ENCODE peak calls at places on chromosome 11, in four cellular contexts. One of them, this sample, is unnamed.

GRCh38 chr11:62315416-62315815 is 16.5 kb upstream of the SCGB1D4 start:
- DNase-seq in thoracic aorta: no peak
- DNase-seq in transverse colon: no peak
- DNase-seq in right cardiac atrium: no peak
- DNase-seq in this sample: no peak

GRCh38 chr11:82577246-82577645 is 156.4 kb downstream of the FAM181B start:
- DNase-seq in thoracic aorta: no peak
- DNase-seq in transverse colon: no peak
- DNase-seq in right cardiac atrium: no peak
- DNase-seq in this sample: no peak

GRCh38 chr11:47672283-47672730 is 29.9 kb upstream of the MTCH2 start:
- DNase-seq in thoracic aorta: no peak
- DNase-seq in transverse colon: no peak
- DNase-seq in right cardiac atrium: no peak
- DNase-seq in this sample: no peak

GRCh38 chr11:1351278-1351937 is 38.3 kb upstream of the BRSK2 start:
- DNase-seq in thoracic aorta: no peak
- DNase-seq in transverse colon: no peak
- DNase-seq in right cardiac atrium: no peak
- DNase-seq in this sample: no peak

GRCh38 chr11:8758619-8759169 is 76.1 kb downstream of the RPL27A start:
- DNase-seq in thoracic aorta: no peak
- DNase-seq in transverse colon: no peak
- DNase-seq in right cardiac atrium: no peak
- DNase-seq in this sample: no peak

GRCh38 chr11:71200172-71200716 is 52.1 kb downstream of the SHANK2 start:
- DNase-seq in thoracic aorta: no peak
- DNase-seq in transverse colon: no peak
- DNase-seq in right cardiac atrium: no peak
- DNase-seq in this sample: no peak

GRCh38 chr11:66604161-66604560 is 11.2 kb downstream of the CCS start:
- DNase-seq in thoracic aorta: no peak
- DNase-seq in transverse colon: no peak
- DNase-seq in right cardiac atrium: no peak
- DNase-seq in this sample: no peak

GRCh38 chr11:76216536-76217326 is 10.4 kb upstream of the WNT11 start:
- DNase-seq in thoracic aorta: no peak
- DNase-seq in transverse colon: no peak
- DNase-seq in right cardiac atrium: peak; percentile 37
- DNase-seq in this sample: no peak

GRCh38 chr11:126304457-126305072 is 705 bp downstream of the DCPS start:
- DNase-seq in thoracic aorta: no peak
- DNase-seq in transverse colon: no peak
- DNase-seq in right cardiac atrium: no peak
- DNase-seq in this sample: no peak

GRCh38 chr11:63614136-63614664 is at the start of gene PLAAT3:
- DNase-seq in thoracic aorta: peak; percentile 40
- DNase-seq in transverse colon: peak; percentile 78
- DNase-seq in right cardiac atrium: peak; percentile 95
- DNase-seq in this sample: no peak

GRCh38 chr11:116932182-116932581 is 94.8 kb upstream of the APOA1 start:
- DNase-seq in thoracic aorta: no peak
- DNase-seq in transverse colon: no peak
- DNase-seq in right cardiac atrium: no peak
- DNase-seq in this sample: no peak

GRCh38 chr11:72224587-72225410 is at the start of gene INPPL1:
- DNase-seq in thoracic aorta: no peak
- DNase-seq in transverse colon: peak; percentile 64
- DNase-seq in right cardiac atrium: peak; percentile 86
- DNase-seq in this sample: no peak

GRCh38 chr11:112285918-112286317 is 25.3 kb upstream of the PLET1 start:
- DNase-seq in thoracic aorta: no peak
- DNase-seq in transverse colon: no peak
- DNase-seq in right cardiac atrium: no peak
- DNase-seq in this sample: no peak

GRCh38 chr11:70225629-70226582 is 22.8 kb downstream of the FADD start:
- DNase-seq in thoracic aorta: no peak
- DNase-seq in transverse colon: peak; percentile 94
- DNase-seq in right cardiac atrium: peak; percentile 58
- DNase-seq in this sample: no peak

GRCh38 chr11:126969865-126970479 is 30.6 kb downstream of the KIRREL3 start:
- DNase-seq in thoracic aorta: no peak
- DNase-seq in transverse colon: no peak
- DNase-seq in right cardiac atrium: no peak
- DNase-seq in this sample: no peak

GRCh38 chr11:67252831-67253239 is 13.4 kb upstream of the GRK2 start:
- DNase-seq in thoracic aorta: no peak
- DNase-seq in transverse colon: no peak
- DNase-seq in right cardiac atrium: peak; percentile 69
- DNase-seq in this sample: no peak

GRCh38 chr11:34184505-34185015 is 79.1 kb downstream of the NAT10 start:
- DNase-seq in thoracic aorta: no peak
- DNase-seq in transverse colon: no peak
- DNase-seq in right cardiac atrium: no peak
- DNase-seq in this sample: no peak

GRCh38 chr11:34183840-34184358 is 78.5 kb downstream of the NAT10 start:
- DNase-seq in thoracic aorta: no peak
- DNase-seq in transverse colon: no peak
- DNase-seq in right cardiac atrium: no peak
- DNase-seq in this sample: no peak

GRCh38 chr11:34189191-34189590 is 83.8 kb downstream of the NAT10 start:
- DNase-seq in thoracic aorta: no peak
- DNase-seq in transverse colon: no peak
- DNase-seq in right cardiac atrium: no peak
- DNase-seq in this sample: no peak

GRCh38 chr11:34188181-34188580 is 82.8 kb downstream of the NAT10 start:
- DNase-seq in thoracic aorta: no peak
- DNase-seq in transverse colon: no peak
- DNase-seq in right cardiac atrium: no peak
- DNase-seq in this sample: no peak

GRCh38 chr11:34185926-34186841 is 80.8 kb downstream of the NAT10 start:
- DNase-seq in thoracic aorta: no peak
- DNase-seq in transverse colon: no peak
- DNase-seq in right cardiac atrium: no peak
- DNase-seq in this sample: no peak
- H3K27ac ChIP-seq in thoracic aorta: no peak overlapping the region
- H3K27ac ChIP-seq in transverse colon: no peak overlapping the region
- H3K27ac ChIP-seq in right cardiac atrium: no peak overlapping the region
- H3K27ac ChIP-seq in this sample: no peak overlapping the region

GRCh38 chr11:36408476-36409136 is 101.5 kb downstream of the TRAF6 start:
- DNase-seq in thoracic aorta: no peak
- DNase-seq in transverse colon: no peak
- DNase-seq in right cardiac atrium: peak; percentile 60
- DNase-seq in this sample: no peak
- H3K4me3 ChIP-seq in thoracic aorta: no peak overlapping the region
- H3K4me3 ChIP-seq in transverse colon: no peak overlapping the region
- H3K4me3 ChIP-seq in right cardiac atrium: no peak overlapping the region
- H3K4me3 ChIP-seq in this sample: no peak overlapping the region

GRCh38 chr11:34897171-34897870 is 18.9 kb downstream of the APIP start:
- DNase-seq in thoracic aorta: no peak
- DNase-seq in transverse colon: no peak
- DNase-seq in right cardiac atrium: no peak
- DNase-seq in this sample: no peak
- H3K9me3 ChIP-seq in thoracic aorta: peaks cover 21% of the 10 kb centered on the region
- H3K9me3 ChIP-seq in transverse colon: peaks cover 38% of the 10 kb centered on the region
- H3K9me3 ChIP-seq in right cardiac atrium: peaks cover 2% of the 10 kb centered on the region
- H3K9me3 ChIP-seq in this sample: peaks cover 35% of the 10 kb centered on the region

GRCh38 chr11:33864479-33864878 is 27.4 kb downstream of the LMO2 start:
- DNase-seq in thoracic aorta: no peak
- DNase-seq in transverse colon: no peak
- DNase-seq in right cardiac atrium: peak; percentile 49
- DNase-seq in this sample: no peak
- H3K27ac ChIP-seq in thoracic aorta: no peak overlapping the region
- H3K27ac ChIP-seq in transverse colon: no peak overlapping the region
- H3K27ac ChIP-seq in right cardiac atrium: no peak overlapping the region
- H3K27ac ChIP-seq in this sample: no peak overlapping the region

GRCh38 chr11:46588915-46589314 is 4.9 kb downstream of the AMBRA1 start:
- DNase-seq in thoracic aorta: no peak
- DNase-seq in transverse colon: no peak
- DNase-seq in right cardiac atrium: no peak
- DNase-seq in this sample: no peak

GRCh38 chr11:46588131-46588530 is 5.7 kb downstream of the AMBRA1 start:
- DNase-seq in thoracic aorta: no peak
- DNase-seq in transverse colon: no peak
- DNase-seq in right cardiac atrium: no peak
- DNase-seq in this sample: peak; percentile 29

GRCh38 chr11:46593550-46594382 is at the start of gene AMBRA1:
- DNase-seq in thoracic aorta: peak; percentile 48
- DNase-seq in transverse colon: peak; percentile 91
- DNase-seq in right cardiac atrium: peak; percentile 93
- DNase-seq in this sample: peak; percentile 81

GRCh38 chr11:46594383-46594718 is 528 bp upstream of the AMBRA1 start:
- DNase-seq in thoracic aorta: no peak
- DNase-seq in transverse colon: no peak
- DNase-seq in right cardiac atrium: no peak
- DNase-seq in this sample: no peak

DNA sequence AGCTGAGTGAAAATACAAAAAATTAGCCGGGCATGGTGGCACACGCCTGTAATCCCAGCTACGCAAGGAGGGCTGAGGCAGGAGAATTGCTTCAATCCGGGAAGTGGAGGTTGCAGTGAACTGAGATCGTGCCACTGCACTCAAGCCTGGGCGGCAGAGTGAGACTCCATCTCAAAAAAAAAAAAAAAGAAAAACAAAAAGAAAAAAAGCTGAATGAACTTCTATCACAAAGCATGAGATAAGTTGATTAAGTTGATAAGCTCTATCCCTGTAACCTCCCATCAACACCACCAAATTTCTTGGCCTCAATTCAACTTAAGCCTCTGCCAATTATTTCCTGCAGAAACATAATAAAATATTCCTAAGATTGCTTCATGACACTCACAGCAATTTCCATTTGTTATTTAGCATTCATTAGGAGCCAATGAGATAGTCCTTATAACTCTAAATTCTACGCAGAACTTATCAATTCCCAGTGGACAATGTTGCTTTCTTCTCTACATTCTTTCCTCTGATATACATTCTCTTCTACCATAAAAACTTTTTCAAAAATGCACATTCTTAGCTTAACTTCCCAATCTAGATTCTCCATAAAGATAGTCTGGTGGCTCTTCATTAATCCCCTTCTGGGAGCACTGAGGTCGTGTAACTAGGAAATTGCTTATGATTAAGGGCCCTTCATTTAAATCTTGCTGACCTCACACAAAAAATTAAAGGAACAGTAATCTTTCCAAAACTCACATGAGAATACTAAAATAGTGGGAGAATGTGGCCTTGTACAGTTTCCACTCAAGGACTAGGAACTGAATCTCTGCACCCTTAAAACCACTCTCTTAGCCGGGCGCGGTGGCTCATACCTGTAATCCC is 2.9 kb downstream of the AMBRA1 start:
- DNase-seq in thoracic aorta: no peak
- DNase-seq in transverse colon: no peak
- DNase-seq in right cardiac atrium: no peak
- DNase-seq in this sample: no peak
- H3K4me3 ChIP-seq in thoracic aorta: peak overlapping the region; percentile 24
- H3K4me3 ChIP-seq in transverse colon: peak overlapping the region; percentile 7
- H3K4me3 ChIP-seq in right cardiac atrium: no peak overlapping the region
- H3K4me3 ChIP-seq in this sample: no peak overlapping the region

GRCh38 chr11:91538065-91538464 is 686.6 kb upstream of the FAT3 start:
- DNase-seq in thoracic aorta: no peak
- DNase-seq in transverse colon: no peak
- DNase-seq in right cardiac atrium: no peak
- DNase-seq in this sample: no peak
- H3K9me3 ChIP-seq in thoracic aorta: no peaks in the 10 kb centered on the region
- H3K9me3 ChIP-seq in transverse colon: no peaks in the 10 kb centered on the region
- H3K9me3 ChIP-seq in right cardiac atrium: no peaks in the 10 kb centered on the region
- H3K9me3 ChIP-seq in this sample: peaks cover 6% of the 10 kb centered on the region

GRCh38 chr11:120088056-120088455 is 49.9 kb downstream of the TRIM29 start:
- DNase-seq in thoracic aorta: no peak
- DNase-seq in transverse colon: no peak
- DNase-seq in right cardiac atrium: no peak
- DNase-seq in this sample: no peak
- H3K27ac ChIP-seq in thoracic aorta: no peak overlapping the region
- H3K27ac ChIP-seq in transverse colon: no peak overlapping the region
- H3K27ac ChIP-seq in right cardiac atrium: no peak overlapping the region
- H3K27ac ChIP-seq in this sample: no peak overlapping the region

This sample was measured in AG04450.